ENCODE peak calls at places on chromosomes 7 and 10, in seven cellular contexts. H is fibroblast of lung, B is neural progenitor cell, Y is MM.1S, R is PC-3, W is GM23248, K is mammary epithelial cell. C is an unnamed sample.

GRCh38 chr10:45410807-45411606 is 37.0 kb downstream of the ALOX5 start:
- DNase-seq in B (no peak), R (no peak), H (peak; percentile 13), W (no peak), K (no peak), Y (no peak), C (no peak)

GRCh38 chr7:92824901-92825480 is 11.4 kb downstream of the CDK6 start:
- DNase-seq in K (no peak), B (no peak), W (no peak), R (no peak), Y (no peak), H (no peak), C (no peak)

GRCh38 chr7:3649250-3649649 is 348.2 kb downstream of the SDK1 start:
- DNase-seq in B (no peak), Y (no peak), H (no peak), W (no peak), R (peak; percentile 13), K (no peak), C (no peak)

GRCh38 chr10:1049425-1049958 is 573 bp upstream of the IDI1 start:
- DNase-seq in Y (no peak), K (no peak), W (no peak), B (peak; percentile 75), R (peak; percentile 6), H (peak; percentile 49), C (no peak)

GRCh38 chr7:50665403-50666123 is 100.4 kb upstream of the DDC start:
- DNase-seq in K (no peak), Y (no peak), R (no peak), W (peak; percentile 42), B (no peak), H (peak; percentile 56), C (no peak)

GRCh38 chr7:64998865-64999164 is 7.7 kb downstream of the ERV3-1 start:
- DNase-seq in Y (no peak), H (no peak), W (no peak), R (no peak), K (no peak), B (no peak), C (no peak)

GRCh38 chr7:95886501-95887090 is 114.2 kb downstream of the DYNC1I1 start:
- DNase-seq in Y (no peak), W (peak; percentile 22), B (no peak), H (peak; percentile 14), K (peak; percentile 14), R (peak; percentile 35), C (peak; percentile 56)

GRCh38 chr7:144821069-144821468 is 14.8 kb downstream of the TPK1 start:
- DNase-seq in B (no peak), H (no peak), R (no peak), W (no peak), K (no peak), Y (peak; percentile 24), C (no peak)

GRCh38 chr10:27998178-27998953 is 513 bp downstream of the ODAD2 start:
- DNase-seq in H (peak; percentile 48), K (no peak), B (peak; percentile 73), R (peak; percentile 27), W (peak; percentile 55), Y (peak; percentile 44), C (peak; percentile 37)

GRCh38 chr7:138975343-138976104 is 5.7 kb downstream of the KIAA1549 start:
- DNase-seq in R (no peak), K (no peak), B (peak; percentile 72), W (no peak), Y (no peak), H (no peak), C (no peak)

GRCh38 chr10:86642499-86642898 is 11.8 kb upstream of the OPN4 start:
- DNase-seq in K (peak; percentile 78), R (peak; percentile 60), W (peak; percentile 92), H (peak; percentile 51), B (no peak), Y (no peak), C (no peak)

GRCh38 chr7:97973206-97973658 is 16.8 kb downstream of the OCM2 start:
- DNase-seq in Y (no peak), W (no peak), B (peak; percentile 87), R (no peak), K (no peak), H (peak; percentile 1), C (peak; percentile 47)

GRCh38 chr7:101733713-101734475 is 83.5 kb upstream of the CUX1 start:
- DNase-seq in W (peak; percentile 55), K (no peak), Y (peak; percentile 85), H (peak; percentile 66), B (peak; percentile 84), R (peak; percentile 52), C (peak; percentile 73)

GRCh38 chr7:34748244-34749039 is 90.4 kb downstream of the NPSR1 start:
- DNase-seq in H (peak; percentile 71), K (peak; percentile 30), Y (peak; percentile 35), B (no peak), R (peak; percentile 97), W (peak; percentile 67), C (peak; percentile 81)

GRCh38 chr7:98681951-98682350 is 64.9 kb downstream of the NPTX2 start:
- DNase-seq in K (peak; percentile 3), W (no peak), Y (peak; percentile 46), R (no peak), H (no peak), B (no peak), C (no peak)

GRCh38 chr10:129628823-129629222 is 161.8 kb downstream of the MGMT start:
- DNase-seq in Y (no peak), H (no peak), R (no peak), K (no peak), B (no peak), W (no peak), C (no peak)

GRCh38 chr10:42952931-42953683 is 123.8 kb upstream of the RET start:
- DNase-seq in B (no peak), Y (no peak), K (no peak), H (no peak), R (no peak), W (no peak), C (no peak)

GRCh38 chr7:142584765-142585164 is 164.5 kb upstream of the PRSS1 start:
- DNase-seq in K (peak; percentile 24), R (no peak), W (peak; percentile 13), Y (no peak), H (no peak), B (no peak), C (no peak)

GRCh38 chr10:19111501-19112267 is 63.1 kb downstream of the MALRD1 start:
- DNase-seq in B (no peak), Y (no peak), H (peak; percentile 66), W (no peak), R (no peak), K (no peak), C (no peak)

GRCh38 chr10:62687230-62687748 is 117.2 kb upstream of the ADO start:
- DNase-seq in B (no peak), K (peak; percentile 60), Y (no peak), H (peak; percentile 72), W (peak; percentile 45), R (peak; percentile 93), C (no peak)

GRCh38 chr10:60394444-60394843 is 4.8 kb upstream of the ANK3 start:
- DNase-seq in B (no peak), Y (no peak), W (no peak), H (no peak), K (no peak), R (no peak), C (no peak)

GRCh38 chr7:133029463-133029862 is 52.4 kb downstream of the CHCHD3 start:
- DNase-seq in Y (no peak), W (no peak), H (no peak), R (no peak), K (no peak), B (no peak), C (no peak)

GRCh38 chr10:124001391-124002260 is 91.8 kb downstream of the CHST15 start:
- DNase-seq in B (no peak), H (no peak), R (no peak), K (no peak), Y (no peak), W (no peak), C (no peak)

GRCh38 chr7:151008511-151009323 is 15.6 kb downstream of the ATG9B start:
- DNase-seq in K (no peak), R (no peak), W (peak; percentile 69), B (peak; percentile 77), H (peak; percentile 39), Y (peak; percentile 89), C (peak; percentile 64)

GRCh38 chr10:50432206-50432605 is 180.9 kb upstream of the ASAH2 start:
- DNase-seq in Y (peak; percentile 52), B (no peak), R (no peak), W (peak; percentile 28), H (no peak), K (no peak), C (no peak)

GRCh38 chr10:32938554-32939061 is 19.4 kb downstream of the ITGB1 start:
- DNase-seq in Y (no peak), H (no peak), R (no peak), K (peak; percentile 37), W (peak; percentile 44), B (peak; percentile 37), C (peak; percentile 51)

GRCh38 chr10:105586451-105587098 is 945.5 kb downstream of the SORCS3 start:
- DNase-seq in Y (no peak), H (peak; percentile 24), B (no peak), W (no peak), K (peak; percentile 1), R (peak; percentile 1), C (no peak)

GRCh38 chr7:103752995-103753394 is 236.5 kb downstream of the RELN start:
- DNase-seq in Y (no peak), H (peak; percentile 3), B (no peak), R (peak; percentile 69), K (peak; percentile 33), W (peak; percentile 19), C (peak; percentile 8)

GRCh38 chr7:68030530-68030929 is 1033.9 kb downstream of the TYW1 start:
- DNase-seq in W (no peak), R (no peak), H (no peak), B (no peak), Y (no peak), K (no peak), C (no peak)

GRCh38 chr7:68025363-68025762 is 1028.7 kb downstream of the TYW1 start:
- DNase-seq in R (no peak), B (no peak), H (no peak), K (no peak), W (no peak), Y (no peak), C (no peak)

GRCh38 chr7:68031180-68031943 is 1034.7 kb downstream of the TYW1 start:
- DNase-seq in H (no peak), K (no peak), W (no peak), Y (no peak), R (no peak), B (no peak), C (no peak)
- TF ChIP-seq EZH2 in H (no peak), K (no peak), W (no peak), Y (no peak), R (no peak), B (no peak), C (no peak)

GRCh38 chr10:92126100-92126650 is 164.7 kb downstream of the CPEB3 start:
- DNase-seq in R (peak; percentile 68), W (no peak), B (no peak), Y (no peak), H (peak; percentile 74), K (peak; percentile 49), C (no peak)
- TF ChIP-seq EZH2 in R (no peak), W (no peak), B (no peak), Y (no peak), H (no peak), K (no peak), C (no peak)

GRCh38 chr7:137164251-137164650 is 179.3 kb downstream of the PTN start:
- DNase-seq in R (no peak), W (no peak), K (no peak), B (no peak), H (no peak), Y (no peak), C (no peak)
- TF ChIP-seq EZH2 in R (no peak), W (no peak), K (no peak), B (no peak), H (no peak), Y (no peak), C (no peak)

GRCh38 chr7:129784783-129785456 is 167.8 kb downstream of the UBE2H start:
- DNase-seq in W (no peak), B (peak; percentile 54), K (no peak), H (no peak), Y (peak; percentile 87), R (no peak), C (no peak)
- TF ChIP-seq EZH2 in W (peak; percentile 96), B (no peak), K (peak; percentile 17), H (peak; percentile 58), Y (no peak), R (no peak), C (peak; percentile 49)

C was measured in hepatocyte.